ENCODE peak calls at places on chromosomes 12 and 14, in four cellular contexts. A is fibroblast of lung, C is amniotic stem cell, X is choroid plexus epithelial cell. S is an unnamed sample.

GRCh38 chr14:54220122-54220691 is 176.6 kb upstream of the CDKN3 start:
- DNase-seq in C (no peak), X (no peak), A (no peak), S (no peak)

GRCh38 chr12:105910030-105910429 is 228.7 kb downstream of the NUAK1 start:
- DNase-seq in X (no peak), A (peak), C (no peak), S (no peak)

GRCh38 chr12:71014180-71014785 is 93.7 kb upstream of the PTPRR start:
- DNase-seq in X (peak), C (no peak), A (peak), S (peak)

GRCh38 chr14:23568600-23569310 is 1.2 kb upstream of the AP1G2 start:
- DNase-seq in A (no peak), X (peak), C (no peak), S (no peak)

GRCh38 chr14:59310644-59311043 is 122.2 kb downstream of the DAAM1 start:
- DNase-seq in X (peak), A (peak), C (no peak), S (no peak)

GRCh38 chr14:105316968-105317498 is 2.5 kb downstream of the PACS2 start:
- DNase-seq in A (no peak), C (no peak), X (no peak), S (no peak)

GRCh38 chr14:79693935-79694334 is 517.4 kb downstream of the DIO2 start:
- DNase-seq in X (no peak), C (no peak), A (no peak), S (no peak)

GRCh38 chr14:70663707-70664179 is 22.0 kb downstream of the TTC9 start:
- DNase-seq in C (no peak), X (peak), A (peak), S (no peak)

GRCh38 chr12:127455347-127456265 is 811.4 kb upstream of the TMEM132C start:
- DNase-seq in A (peak), X (peak), C (no peak), S (no peak)